ENCODE peak calls at places on chromosomes 4 and X, in five cellular contexts. I is A549, O is AG04449, K is dorsolateral prefrontal cortex, X is tibial nerve. D is an unnamed sample.

GRCh38 chrX:63686878-63687714 is 97.9 kb downstream of the ARHGEF9 start:
- DNase-seq in O (peak; percentile 7), K (no peak), X (peak; percentile 5), I (peak; percentile 11), D (no peak)

GRCh38 chr4:7737752-7738457 is 201.8 kb downstream of the AFAP1 start:
- DNase-seq in I (no peak), X (no peak), O (no peak), K (no peak), D (no peak)

GRCh38 chr4:101328063-101328602 is 19.2 kb downstream of the PPP3CA start:
- DNase-seq in K (no peak), X (no peak), I (no peak), O (no peak), D (no peak)

GRCh38 chrX:49754238-49754857 is 58.6 kb upstream of the PAGE1 start:
- DNase-seq in I (peak; percentile 4), K (peak; percentile 38), X (peak; percentile 4), O (no peak), D (no peak)

GRCh38 chr4:116734178-116734577 is 351.2 kb downstream of the TRAM1L1 start:
- DNase-seq in I (no peak), O (no peak), K (no peak), X (no peak), D (no peak)

GRCh38 chr4:81722229-81722900 is 250.7 kb upstream of the RASGEF1B start:
- DNase-seq in O (no peak), K (peak; percentile 90), I (no peak), X (no peak), D (no peak)

GRCh38 chr4:46211406-46211805 is 87.6 kb upstream of the GABRG1 start:
- DNase-seq in O (no peak), K (no peak), I (no peak), X (no peak), D (peak; percentile 2)

GRCh38 chr4:155304375-155304774 is 72.4 kb downstream of the MAP9 start:
- DNase-seq in K (no peak), X (peak; percentile 4), O (no peak), I (no peak), D (no peak)

GRCh38 chrX:11100281-11101035 is 10.7 kb upstream of the HCCS start:
- DNase-seq in K (no peak), O (peak; percentile 28), X (peak; percentile 33), I (peak; percentile 36), D (peak; percentile 32)

GRCh38 chr4:77203380-77204197 is 46.6 kb downstream of the CCNG2 start:
- DNase-seq in X (peak; percentile 69), O (peak; percentile 23), K (peak; percentile 78), I (peak; percentile 36), D (peak; percentile 51)

GRCh38 chrX:5474282-5474681 is 754.4 kb downstream of the NLGN4X start:
- DNase-seq in K (no peak), X (no peak), O (no peak), I (no peak), D (no peak)

GRCh38 chr4:41169256-41169655 is 45.1 kb downstream of the APBB2 start:
- DNase-seq in K (no peak), X (no peak), O (no peak), I (no peak), D (no peak)

GRCh38 chrX:68842781-68843581 is 14.2 kb downstream of the EFNB1 start:
- DNase-seq in I (no peak), K (no peak), X (no peak), O (no peak), D (no peak)

GRCh38 chr4:184476660-184477059 is 2.3 kb upstream of the IRF2 start:
- DNase-seq in O (no peak), X (no peak), I (no peak), K (no peak), D (no peak)

GRCh38 chrX:119734897-119735339 is 23.5 kb upstream of the SOWAHD start:
- DNase-seq in I (no peak), K (peak; percentile 41), O (no peak), X (no peak), D (no peak)

GRCh38 chrX:53441531-53442321 is 7.6 kb upstream of the HSD17B10 start:
- DNase-seq in O (no peak), K (peak; percentile 82), X (peak; percentile 14), I (peak; percentile 91), D (no peak)

GRCh38 chr4:95122001-95122400 is 364.2 kb downstream of the BMPR1B start:
- DNase-seq in K (no peak), I (no peak), O (no peak), X (no peak), D (no peak)

GRCh38 chrX:39499996-39500395 is 597.8 kb downstream of the BCOR start:
- DNase-seq in K (no peak), X (no peak), I (no peak), O (no peak), D (no peak)

GRCh38 chr4:37685726-37686372 is 327 bp downstream of the RELL1 start:
- DNase-seq in K (peak; percentile 38), O (no peak), X (peak; percentile 22), I (peak; percentile 21), D (no peak)

GRCh38 chrX:118272237-118272636 is 73.7 kb upstream of the WDR44 start:
- DNase-seq in I (no peak), X (no peak), O (no peak), K (no peak), D (no peak)

GRCh38 chrX:125205084-125205917 is 114.4 kb upstream of the TEX13C start:
- DNase-seq in K (peak; percentile 71), I (peak; percentile 41), X (no peak), O (no peak), D (peak; percentile 37)

GRCh38 chr4:183838987-183839712 is 66.0 kb upstream of the STOX2 start:
- DNase-seq in O (no peak), K (no peak), I (no peak), X (no peak), D (no peak)

GRCh38 chr4:140096921-140097320 is 57.1 kb downstream of the MAML3 start:
- DNase-seq in X (no peak), K (no peak), O (no peak), I (no peak), D (no peak)

GRCh38 chr4:146450524-146450923 is 71.2 kb downstream of the SLC10A7 start:
- DNase-seq in I (no peak), X (no peak), K (no peak), O (no peak), D (no peak)

GRCh38 chrX:46791927-46792825 is 33.3 kb upstream of the SLC9A7 start:
- DNase-seq in X (peak; percentile 4), I (peak; percentile 65), O (peak; percentile 73), K (no peak), D (peak; percentile 72)

GRCh38 chrX:129772796-129773431 is 6.8 kb upstream of the SASH3 start:
- DNase-seq in I (no peak), K (no peak), X (peak; percentile 13), O (no peak), D (no peak)

GRCh38 chr4:57023104-57023503 is 44.4 kb downstream of the POLR2B start:
- DNase-seq in O (peak; percentile 88), X (no peak), I (no peak), K (no peak), D (no peak)

DNA sequence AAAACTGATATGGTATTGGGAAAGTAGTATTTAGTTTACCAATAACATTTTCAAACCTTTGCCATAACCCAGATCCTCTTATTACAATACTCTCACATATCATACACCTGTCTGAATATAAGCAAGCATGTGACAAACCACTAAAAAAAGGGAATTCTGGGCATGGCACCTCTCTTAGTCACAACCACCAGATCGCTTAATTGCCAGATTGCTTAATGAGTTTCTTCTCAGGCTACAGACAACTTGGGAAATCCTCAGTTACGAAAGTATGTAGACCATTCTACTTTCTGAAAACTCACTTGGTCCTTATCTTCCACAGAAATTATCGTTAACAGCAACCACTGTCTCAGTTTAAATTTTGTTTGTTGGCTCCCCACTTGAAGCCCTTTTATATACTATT is 2.1 kb downstream of the NAF1 start:
- DNase-seq in I (no peak), O (no peak), K (no peak), X (no peak), D (no peak)
- H3K4me3 ChIP-seq in I (no peak overlapping the region), O (peak overlapping the region; percentile 82), K (peak overlapping the region; percentile 81), X (peak overlapping the region; percentile 95), D (no peak overlapping the region)

GRCh38 chr4:3530663-3531254 is 1.5 kb downstream of the LRPAP1 start:
- DNase-seq in K (peak; percentile 40), X (no peak), O (no peak), I (no peak), D (no peak)

GRCh38 chr4:3527914-3528876 is 4.0 kb downstream of the LRPAP1 start:
- DNase-seq in K (no peak), X (no peak), I (no peak), O (no peak), D (no peak)

GRCh38 chr4:3531306-3531886 is 826 bp downstream of the LRPAP1 start:
- DNase-seq in X (no peak), O (no peak), K (no peak), I (no peak), D (no peak)

GRCh38 chr4:3530051-3530450 is 2.2 kb downstream of the LRPAP1 start:
- DNase-seq in O (no peak), K (no peak), X (no peak), I (no peak), D (no peak)

GRCh38 chr4:3529363-3529762 is 2.9 kb downstream of the LRPAP1 start:
- DNase-seq in K (no peak), O (no peak), X (peak; percentile 28), I (no peak), D (no peak)
- TF ChIP-seq CTCF in K (no peak), O (no peak), X (no peak), I (no peak), D (no peak)

DNA sequence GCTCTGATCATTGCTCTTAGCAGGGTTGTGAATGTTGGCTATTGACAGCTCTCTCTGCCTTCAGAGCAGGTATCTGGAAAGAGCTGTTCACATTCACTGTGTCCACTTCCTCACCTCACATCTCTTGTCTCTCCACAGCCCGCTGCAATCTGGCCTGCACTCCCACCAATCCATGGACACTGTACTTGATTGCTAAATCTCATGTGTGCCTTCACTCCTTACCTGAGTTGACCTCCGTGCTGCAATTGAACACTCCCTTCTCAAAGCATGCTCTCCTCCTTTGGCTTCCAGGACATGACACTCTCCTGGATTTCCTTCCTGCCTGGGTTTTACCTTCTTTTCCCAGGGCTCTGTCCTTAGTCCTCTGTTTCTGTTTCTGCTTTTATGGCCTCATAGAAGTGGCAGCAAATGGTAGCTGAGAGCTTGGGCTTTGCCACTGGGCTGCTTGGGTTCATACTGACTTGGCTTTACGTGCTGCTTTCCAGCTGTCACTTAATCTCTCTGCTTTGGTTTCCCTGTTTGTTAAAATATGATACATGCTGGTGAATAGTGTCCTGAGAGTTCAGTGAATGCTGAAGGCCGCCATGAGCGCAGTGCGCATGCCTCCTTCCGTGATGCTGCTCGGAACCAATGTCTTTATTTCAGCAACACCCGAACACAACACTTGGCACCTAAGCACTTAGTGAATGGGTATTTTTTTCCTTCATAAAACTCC is 29.5 kb downstream of the DCUN1D4 start:
- DNase-seq in O (no peak), K (no peak), X (no peak), I (no peak), D (no peak)
- H3K4me3 ChIP-seq in O (no peak overlapping the region), K (no peak overlapping the region), X (no peak overlapping the region), I (no peak overlapping the region), D (no peak overlapping the region)

GRCh38 chr4:168711197-168712120 is 214.6 kb downstream of the PALLD start:
- DNase-seq in O (no peak), K (no peak), I (no peak), X (no peak), D (no peak)

GRCh38 chr4:168708108-168708507 is 211.3 kb downstream of the PALLD start:
- DNase-seq in O (no peak), I (no peak), X (no peak), K (no peak), D (no peak)

GRCh38 chr4:168713193-168713592 is 216.3 kb downstream of the PALLD start:
- DNase-seq in I (no peak), K (no peak), O (no peak), X (no peak), D (no peak)

GRCh38 chr4:168712316-168712855 is 215.5 kb downstream of the PALLD start:
- DNase-seq in K (no peak), O (no peak), I (no peak), X (no peak), D (no peak)

GRCh38 chr4:168710353-168710946 is 213.6 kb downstream of the PALLD start:
- DNase-seq in O (no peak), K (no peak), X (peak; percentile 74), I (peak; percentile 19), D (no peak)
- TF ChIP-seq CTCF in O (peak; percentile 43), K (peak; percentile 55), X (peak; percentile 56), I (peak; percentile 56), D (peak; percentile 58)